ENCODE peak calls at places on chromosomes 5 and 9, in five cellular contexts. U, W, V, Y and S are unnamed samples.

GRCh38 chr5:109448838-109449237 is 39.1 kb upstream of the PJA2 start:
- DNase-seq in W (no peak), Y (no peak), V (no peak), U (no peak), S (no peak)

GRCh38 chr5:169258372-169259000 is 42.5 kb downstream of the SLIT3 start:
- DNase-seq in Y (no peak), W (no peak), V (no peak), U (no peak), S (peak)

GRCh38 chr9:94922098-94922607 is 195.7 kb downstream of the AOPEP start:
- DNase-seq in U (no peak), Y (peak), W (no peak), V (peak), S (peak)

GRCh38 chr5:152372875-152373274 is 32.2 kb downstream of the NMUR2 start:
- DNase-seq in V (no peak), Y (no peak), U (no peak), W (no peak), S (no peak)

GRCh38 chr5:1105350-1106265 is 6.3 kb downstream of the SLC12A7 start:
- DNase-seq in U (peak), Y (peak), W (no peak), V (no peak), S (no peak)

GRCh38 chr9:136019681-136020060 is 58.5 kb upstream of the UBAC1 start:
- DNase-seq in U (no peak), V (no peak), Y (no peak), W (no peak), S (no peak)

GRCh38 chr9:76044420-76044819 is 153.9 kb downstream of the PCSK5 start:
- DNase-seq in Y (no peak), U (no peak), W (no peak), V (peak), S (peak)

GRCh38 chr5:40652441-40653220 is 27.1 kb upstream of the PTGER4 start:
- DNase-seq in U (peak), V (no peak), W (no peak), Y (no peak), S (no peak)

GRCh38 chr5:26903469-26903868 is 134.9 kb downstream of the CDH9 start:
- DNase-seq in U (no peak), V (no peak), W (no peak), Y (no peak), S (no peak)

GRCh38 chr9:34507556-34507955 is 15.2 kb downstream of the ENHO start:
- DNase-seq in Y (no peak), U (no peak), V (no peak), W (peak), S (no peak)

GRCh38 chr9:68979538-68980314 is 34.2 kb downstream of the PRKACG start:
- DNase-seq in W (peak), V (no peak), U (no peak), Y (peak), S (no peak)

GRCh38 chr9:116806075-116806474 is 119.0 kb downstream of the TRIM32 start:
- DNase-seq in Y (no peak), W (no peak), U (no peak), V (peak), S (no peak)

GRCh38 chr9:79023134-79023577 is 548.6 kb upstream of the TLE4 start:
- DNase-seq in U (no peak), V (peak), Y (no peak), W (no peak), S (peak)

GRCh38 chr5:176875783-176876505 is 23.2 kb downstream of the HK3 start:
- DNase-seq in Y (no peak), U (no peak), V (no peak), W (no peak), S (no peak)

GRCh38 chr9:110180713-110181434 is 27.1 kb downstream of the C9orf152 start:
- DNase-seq in V (peak), Y (peak), W (no peak), U (no peak), S (peak)

GRCh38 chr5:102152906-102153787 is 142.9 kb downstream of the SLCO4C1 start:
- DNase-seq in V (peak), U (peak), Y (peak), W (no peak), S (peak)

GRCh38 chr9:131396626-131397025 is 2.7 kb downstream of the PRRC2B start:
- DNase-seq in Y (no peak), W (no peak), V (no peak), U (no peak), S (no peak)

GRCh38 chr9:108443741-108444140 is 412.0 kb downstream of the ACTL7B start:
- DNase-seq in W (no peak), Y (no peak), V (peak), U (no peak), S (peak)

GRCh38 chr9:297104-297794 is 82.6 kb downstream of the DOCK8 start:
- DNase-seq in Y (peak), W (no peak), U (peak), V (no peak), S (no peak)

GRCh38 chr5:77428033-77428432 is 64.1 kb downstream of the WDR41 start:
- DNase-seq in U (no peak), W (no peak), V (no peak), Y (no peak), S (no peak)